ENCODE peak calls at places on chromosome 10, in seven cellular contexts. Y is HFFc6; O is AG09319; V is psoas muscle; W is naive thymus-derived CD4-positive, alpha-beta T cell; I is mesendoderm; J is occipital lobe. N is an unnamed sample.
A peak's percentile ranks its signal among the peaks of the same experiment; 100 is the strongest.

GRCh38 chr10:97549587-97550322 is 22.8 kb upstream of the ANKRD2 start:
- DNase-seq in Y (no peak), O (no peak), V (peak; percentile 61), W (no peak), I (peak; percentile 49), J (peak; percentile 24), N (no peak)

GRCh38 chr10:38184477-38184876 is 90.3 kb downstream of the ZNF37A start:
- DNase-seq in Y (no peak), O (no peak), V (no peak), W (no peak), I (no peak), J (no peak), N (no peak)

GRCh38 chr10:43206391-43207235 is 60.3 kb downstream of the RASGEF1A start:
- DNase-seq in Y (no peak), O (no peak), V (peak; percentile 27), W (no peak), I (no peak), J (no peak), N (no peak)

GRCh38 chr10:78588194-78588811 is 480.5 kb upstream of the ZMIZ1 start:
- DNase-seq in Y (no peak), O (no peak), V (no peak), W (no peak), I (peak; percentile 82), J (no peak), N (no peak)

GRCh38 chr10:87978166-87978565 is 114.7 kb downstream of the PTEN start:
- DNase-seq in Y (no peak), O (no peak), V (no peak), W (no peak), I (no peak), J (no peak), N (no peak)

GRCh38 chr10:25522946-25523608 is 348.3 kb downstream of the GPR158 start:
- DNase-seq in Y (no peak), O (no peak), V (no peak), W (no peak), I (peak; percentile 91), J (no peak), N (no peak)

GRCh38 chr10:130820880-130821482 is 490.5 kb downstream of the TCERG1L start:
- DNase-seq in Y (no peak), O (no peak), V (no peak), W (no peak), I (no peak), J (no peak), N (no peak)

GRCh38 chr10:119516381-119517234 is 25.9 kb downstream of the RGS10 start:
- DNase-seq in Y (no peak), O (no peak), V (no peak), W (peak; percentile 75), I (peak; percentile 82), J (no peak), N (peak; percentile 36)

GRCh38 chr10:31320179-31320597 is 1.2 kb downstream of the ZEB1 start:
- DNase-seq in Y (no peak), O (no peak), V (peak; percentile 70), W (peak; percentile 51), I (peak; percentile 55), J (no peak), N (peak; percentile 26)

GRCh38 chr10:116708386-116708785 is 34.0 kb downstream of the HSPA12A start:
- DNase-seq in Y (peak; percentile 81), O (peak; percentile 23), V (no peak), W (no peak), I (no peak), J (peak; percentile 67), N (no peak)

GRCh38 chr10:121539757-121540156 is 58.5 kb downstream of the FGFR2 start:
- DNase-seq in Y (no peak), O (no peak), V (no peak), W (no peak), I (no peak), J (no peak), N (no peak)

GRCh38 chr10:14186245-14186644 is 144.5 kb downstream of the FRMD4A start:
- DNase-seq in Y (peak; percentile 1), O (no peak), V (no peak), W (no peak), I (peak; percentile 79), J (no peak), N (no peak)

GRCh38 chr10:810351-810846 is 120.9 kb upstream of the DIP2C start:
- DNase-seq in Y (no peak), O (no peak), V (no peak), W (no peak), I (peak; percentile 62), J (no peak), N (no peak)

GRCh38 chr10:118957966-118958365 is 71.5 kb upstream of the NANOS1 start:
- DNase-seq in Y (no peak), O (no peak), V (peak; percentile 36), W (no peak), I (no peak), J (no peak), N (no peak)

GRCh38 chr10:22464966-22465627 is 119.8 kb downstream of the SPAG6 start:
- DNase-seq in Y (no peak), O (no peak), V (no peak), W (no peak), I (no peak), J (no peak), N (no peak)

GRCh38 chr10:60388709-60389241 is 900 bp downstream of the ANK3 start:
- DNase-seq in Y (no peak), O (no peak), V (no peak), W (no peak), I (peak; percentile 21), J (no peak), N (no peak)

GRCh38 chr10:7525314-7526016 is 114.6 kb upstream of the SFMBT2 start:
- DNase-seq in Y (peak; percentile 68), O (peak; percentile 41), V (no peak), W (peak; percentile 51), I (peak; percentile 84), J (peak; percentile 43), N (peak; percentile 61)

GRCh38 chr10:24974978-24975377 is 22.6 kb upstream of the PRTFDC1 start:
- DNase-seq in Y (peak; percentile 49), O (peak; percentile 67), V (peak; percentile 77), W (no peak), I (no peak), J (no peak), N (no peak)

GRCh38 chr10:69100136-69100872 is 12.4 kb downstream of the SRGN start:
- DNase-seq in Y (no peak), O (no peak), V (no peak), W (no peak), I (peak; percentile 71), J (no peak), N (no peak)

N was measured in immature natural killer cell.